ENCODE peak calls at places on chromosomes 12 and 14, in four cellular contexts. One of them, this sample, is unnamed.
A peak's percentile ranks its signal among the peaks of the same experiment; 100 is the strongest.

GRCh38 chr12:94148841-94149780 is 734 bp downstream of the PLXNC1 start:
- DNase-seq in GM12878: no peak
- DNase-seq in H1: peak; percentile 85
- DNase-seq in HepG2: no peak
- DNase-seq in this sample: no peak

GRCh38 chr12:57087689-57088441 is 1.0 kb upstream of the NAB2 start:
- DNase-seq in HepG2: peak; percentile 60
- DNase-seq in H1: peak; percentile 85
- DNase-seq in GM12878: peak; percentile 79
- DNase-seq in this sample: no peak

GRCh38 chr14:31465113-31465512 is 7.8 kb upstream of the DTD2 start:
- DNase-seq in H1: no peak
- DNase-seq in HepG2: no peak
- DNase-seq in GM12878: no peak
- DNase-seq in this sample: no peak

GRCh38 chr12:122087431-122088180 is 9.1 kb downstream of the MLXIP start:
- DNase-seq in GM12878: no peak
- DNase-seq in HepG2: no peak
- DNase-seq in H1: no peak
- DNase-seq in this sample: no peak

GRCh38 chr12:56990648-56991318 is 15.6 kb downstream of the ZBTB39 start:
- DNase-seq in HepG2: no peak
- DNase-seq in H1: peak; percentile 42
- DNase-seq in GM12878: no peak
- DNase-seq in this sample: no peak

GRCh38 chr12:91913651-91914050 is 232.0 kb downstream of the BTG1 start:
- DNase-seq in H1: no peak
- DNase-seq in HepG2: no peak
- DNase-seq in GM12878: no peak
- DNase-seq in this sample: no peak

GRCh38 chr14:64788706-64789105 is 84.5 kb downstream of the PLEKHG3 start:
- DNase-seq in GM12878: no peak
- DNase-seq in HepG2: no peak
- DNase-seq in H1: no peak
- DNase-seq in this sample: no peak

GRCh38 chr12:121400332-121401139 is 618 bp downstream of the RNF34 start:
- DNase-seq in HepG2: peak; percentile 43
- DNase-seq in GM12878: peak; percentile 56
- DNase-seq in H1: no peak
- DNase-seq in this sample: peak; percentile 28

GRCh38 chr14:41541333-41541732 is 65.3 kb upstream of the LRFN5 start:
- DNase-seq in HepG2: no peak
- DNase-seq in H1: no peak
- DNase-seq in GM12878: no peak
- DNase-seq in this sample: no peak

GRCh38 chr12:111447571-111448265 is 42.0 kb downstream of the SH2B3 start:
- DNase-seq in HepG2: no peak
- DNase-seq in H1: peak; percentile 44
- DNase-seq in GM12878: no peak
- DNase-seq in this sample: no peak

GRCh38 chr14:61698216-61698980 is 3.1 kb downstream of the HIF1A start:
- DNase-seq in HepG2: no peak
- DNase-seq in H1: no peak
- DNase-seq in GM12878: no peak
- DNase-seq in this sample: no peak

GRCh38 chr14:33414041-33414440 is 475.4 kb downstream of the NPAS3 start:
- DNase-seq in HepG2: no peak
- DNase-seq in GM12878: peak; percentile 3
- DNase-seq in H1: no peak
- DNase-seq in this sample: no peak

GRCh38 chr12:47068539-47068938 is 10.9 kb upstream of the PCED1B start:
- DNase-seq in H1: peak; percentile 50
- DNase-seq in HepG2: no peak
- DNase-seq in GM12878: no peak
- DNase-seq in this sample: no peak

GRCh38 chr12:27456618-27457017 is 10.1 kb downstream of the SMCO2 start:
- DNase-seq in GM12878: no peak
- DNase-seq in HepG2: peak; percentile 8
- DNase-seq in H1: no peak
- DNase-seq in this sample: no peak

GRCh38 chr12:123120452-123121166 is 30.3 kb downstream of the PITPNM2 start:
- DNase-seq in HepG2: no peak
- DNase-seq in GM12878: no peak
- DNase-seq in H1: no peak
- DNase-seq in this sample: no peak

GRCh38 chr14:55430024-55430690 is 10.3 kb downstream of the TBPL2 start:
- DNase-seq in H1: no peak
- DNase-seq in HepG2: peak; percentile 64
- DNase-seq in GM12878: no peak
- DNase-seq in this sample: peak; percentile 13

GRCh38 chr12:73221836-73222235 is 949.7 kb downstream of the TRHDE start:
- DNase-seq in GM12878: no peak
- DNase-seq in H1: no peak
- DNase-seq in HepG2: no peak
- DNase-seq in this sample: no peak

GRCh38 chr12:6684609-6685008 is 4.6 kb downstream of the ZNF384 start:
- DNase-seq in HepG2: peak; percentile 57
- DNase-seq in H1: peak; percentile 54
- DNase-seq in GM12878: no peak
- DNase-seq in this sample: peak; percentile 76

GRCh38 chr14:68016243-68016914 is 196.8 kb downstream of the RAD51B start:
- DNase-seq in GM12878: no peak
- DNase-seq in H1: no peak
- DNase-seq in HepG2: no peak
- DNase-seq in this sample: no peak

GRCh38 chr12:94875525-94875924 is 128.0 kb downstream of the NDUFA12 start:
- DNase-seq in HepG2: peak; percentile 21
- DNase-seq in H1: no peak
- DNase-seq in GM12878: peak; percentile 86
- DNase-seq in this sample: peak; percentile 49

GRCh38 chr12:77031745-77032144 is 33.6 kb downstream of the E2F7 start:
- DNase-seq in HepG2: no peak
- DNase-seq in GM12878: no peak
- DNase-seq in H1: no peak
- DNase-seq in this sample: no peak

GRCh38 chr12:119145367-119145766 is 33.4 kb upstream of the HSPB8 start:
- DNase-seq in H1: peak; percentile 59
- DNase-seq in GM12878: no peak
- DNase-seq in HepG2: no peak
- DNase-seq in this sample: no peak

GRCh38 chr12:12025799-12026386 is 44.8 kb upstream of the BCL2L14 start:
- DNase-seq in GM12878: no peak
- DNase-seq in H1: peak; percentile 6
- DNase-seq in HepG2: no peak
- DNase-seq in this sample: no peak

GRCh38 chr14:39247256-39247655 is 13.5 kb downstream of the MIA2 start:
- DNase-seq in H1: no peak
- DNase-seq in GM12878: no peak
- DNase-seq in HepG2: no peak
- DNase-seq in this sample: no peak
- TF ChIP-seq SUZ12 in H1: no peak
- TF ChIP-seq SUZ12 in GM12878: no peak
- TF ChIP-seq SUZ12 in HepG2: no peak
- TF ChIP-seq SUZ12 in this sample: no peak

GRCh38 chr12:107169200-107169599 is 75.9 kb upstream of the CRY1 start:
- DNase-seq in HepG2: no peak
- DNase-seq in H1: no peak
- DNase-seq in GM12878: no peak
- DNase-seq in this sample: no peak
- H3K4me3 ChIP-seq in HepG2: no peak overlapping the region
- H3K4me3 ChIP-seq in H1: no peak overlapping the region
- H3K4me3 ChIP-seq in GM12878: no peak overlapping the region
- H3K4me3 ChIP-seq in this sample: no peak overlapping the region

GRCh38 chr12:85874064-85874463 is at the start of gene NTS:
- DNase-seq in H1: no peak
- DNase-seq in GM12878: no peak
- DNase-seq in HepG2: no peak
- DNase-seq in this sample: no peak

GRCh38 chr12:85877459-85877858 is 3.4 kb downstream of the NTS start:
- DNase-seq in GM12878: no peak
- DNase-seq in HepG2: no peak
- DNase-seq in H1: no peak
- DNase-seq in this sample: no peak

GRCh38 chr12:85866929-85867776 is 6.9 kb upstream of the NTS start:
- DNase-seq in HepG2: peak; percentile 48
- DNase-seq in H1: no peak
- DNase-seq in GM12878: no peak
- DNase-seq in this sample: peak; percentile 44

DNA sequence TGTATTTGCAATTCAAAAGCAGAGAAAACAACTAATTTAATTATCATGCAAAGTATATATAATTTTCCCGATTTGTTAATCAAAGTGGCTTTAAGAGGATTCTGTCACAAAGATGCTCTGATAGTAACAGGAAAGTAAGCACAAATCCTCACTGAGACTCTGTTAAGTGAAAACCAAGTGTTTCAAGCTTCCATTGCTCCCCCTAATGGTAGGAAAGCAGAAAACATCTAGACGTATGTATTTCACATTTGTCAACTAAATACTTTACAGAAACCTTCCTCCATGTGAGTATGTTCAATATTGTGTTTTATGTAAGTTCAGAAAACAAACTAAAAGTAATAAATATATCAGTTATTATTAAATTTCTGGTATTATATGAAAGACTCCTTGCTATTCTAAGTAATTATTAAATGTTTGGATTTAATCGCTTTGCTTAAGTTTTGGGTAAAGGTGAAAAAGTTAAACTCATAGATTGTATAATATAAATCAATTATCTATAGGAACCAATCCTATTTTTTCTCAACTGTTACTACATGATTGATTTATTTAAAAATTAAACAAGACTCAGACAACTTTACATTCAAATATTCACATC is 1.5 kb upstream of the NTS start:
- DNase-seq in GM12878: no peak
- DNase-seq in H1: no peak
- DNase-seq in HepG2: peak; percentile 47
- DNase-seq in this sample: peak; percentile 66
- TF ChIP-seq SUZ12 in GM12878: no peak
- TF ChIP-seq SUZ12 in H1: no peak
- TF ChIP-seq SUZ12 in HepG2: no peak
- TF ChIP-seq SUZ12 in this sample: no peak

DNA sequence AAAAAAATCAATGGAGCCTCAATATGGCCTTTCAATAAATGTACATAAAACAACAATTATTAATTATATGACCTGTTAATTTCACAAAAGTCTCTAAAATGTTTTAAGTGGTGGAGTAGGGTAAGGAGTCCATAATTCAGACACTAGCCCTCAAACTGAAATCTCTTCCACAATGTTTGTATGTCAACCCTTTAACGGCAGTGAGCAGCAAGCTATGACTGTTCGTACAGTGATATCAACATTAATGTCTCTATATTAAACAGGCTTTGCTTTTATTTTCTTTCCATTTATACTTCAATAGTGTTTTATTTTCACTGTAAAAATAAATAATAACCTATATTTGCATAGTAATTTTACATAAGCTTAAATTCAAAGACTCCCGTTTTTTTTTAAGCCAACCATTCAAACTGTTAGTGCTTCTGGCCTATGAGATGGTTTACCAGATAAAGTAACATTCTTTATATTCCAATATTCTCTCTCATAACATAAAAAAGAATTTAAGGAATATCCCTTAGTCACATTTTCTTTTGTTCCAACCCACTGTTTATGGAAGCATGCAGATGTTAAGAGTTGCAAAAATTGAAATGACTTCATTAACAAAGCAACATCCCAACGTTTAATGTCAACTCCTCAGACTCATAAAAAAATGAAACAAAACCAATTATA is 2.4 kb downstream of the CDK17 start:
- DNase-seq in H1: no peak
- DNase-seq in HepG2: no peak
- DNase-seq in GM12878: no peak
- DNase-seq in this sample: no peak
- H3K4me3 ChIP-seq in H1: peak overlapping the region; percentile 71
- H3K4me3 ChIP-seq in HepG2: peak overlapping the region; percentile 77
- H3K4me3 ChIP-seq in GM12878: peak overlapping the region; percentile 92
- H3K4me3 ChIP-seq in this sample: no peak overlapping the region

DNA sequence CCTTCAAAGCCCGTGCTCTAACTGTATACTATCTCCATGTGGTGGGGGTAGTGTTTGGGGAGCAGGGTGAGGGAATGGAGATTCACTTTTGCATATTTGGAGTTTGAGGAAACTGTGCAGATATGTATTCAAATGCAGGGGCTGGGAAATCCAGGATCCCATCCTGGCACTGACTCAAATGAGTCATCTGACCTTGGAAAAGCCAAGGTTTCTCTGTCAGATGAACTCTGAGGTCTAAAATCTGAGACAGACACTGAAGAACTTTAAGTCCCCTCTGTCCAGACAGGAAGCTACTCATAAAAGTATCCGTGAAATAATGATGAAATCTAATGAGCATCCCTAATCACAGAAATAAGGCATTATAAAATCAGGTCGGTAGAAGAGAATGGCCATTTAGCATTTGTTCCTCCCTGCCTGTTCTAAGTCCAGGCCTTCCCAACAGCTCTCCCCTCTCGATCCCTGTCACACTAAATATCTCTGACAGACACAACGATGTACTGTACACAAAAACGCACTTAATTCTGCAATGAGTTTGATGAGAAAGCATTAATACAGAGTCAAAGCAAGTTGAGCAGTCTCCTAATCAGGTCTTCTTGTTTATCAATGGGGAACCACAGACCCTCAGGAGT is 14.4 kb downstream of the NIN start:
- DNase-seq in HepG2: peak; percentile 34
- DNase-seq in H1: no peak
- DNase-seq in GM12878: no peak
- DNase-seq in this sample: no peak
- TF ChIP-seq SUZ12 in HepG2: no peak
- TF ChIP-seq SUZ12 in H1: no peak
- TF ChIP-seq SUZ12 in GM12878: no peak
- TF ChIP-seq SUZ12 in this sample: no peak

DNA sequence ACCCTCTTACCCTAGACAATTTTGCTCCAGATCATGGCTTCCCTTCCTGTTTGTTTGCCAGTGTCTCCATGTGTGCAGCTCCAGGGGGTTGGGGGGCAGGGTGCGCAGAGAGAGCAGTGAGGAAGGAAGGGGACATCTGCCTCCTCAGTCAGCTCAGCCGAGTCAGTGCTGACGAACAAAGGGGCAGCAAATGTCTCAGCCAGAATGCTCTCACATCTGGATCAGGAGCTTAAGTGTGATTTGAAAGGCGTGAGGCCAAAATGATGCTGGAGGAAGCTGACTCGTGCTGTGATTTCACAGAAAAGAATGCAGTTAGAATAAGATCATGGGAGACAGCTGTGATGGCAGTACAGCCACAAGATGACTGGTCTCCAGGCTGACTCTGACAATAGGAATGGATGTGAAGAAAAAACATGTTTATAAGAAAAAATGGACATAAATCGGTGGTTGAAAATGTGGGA is 27.1 kb upstream of the CDK17 start:
- DNase-seq in HepG2: peak; percentile 7
- DNase-seq in H1: no peak
- DNase-seq in GM12878: no peak
- DNase-seq in this sample: peak; percentile 38
- H3K4me3 ChIP-seq in HepG2: no peak overlapping the region
- H3K4me3 ChIP-seq in H1: no peak overlapping the region
- H3K4me3 ChIP-seq in GM12878: no peak overlapping the region
- H3K4me3 ChIP-seq in this sample: no peak overlapping the region

This sample was measured in NT2/D1.